ENCODE peak calls at places on chromosome 4, in seven cellular contexts. A, S, T, L, H, D and K are unnamed samples.

GRCh38 chr4:47065099-47065498 is 33.7 kb downstream of the GABRB1 start:
- DNase-seq in T (no peak), L (no peak), H (no peak), D (no peak), S (no peak), A (no peak), K (no peak)

GRCh38 chr4:188214861-188215260 is 75.6 kb downstream of the TRIML1 start:
- DNase-seq in L (no peak), T (no peak), D (no peak), H (no peak), S (peak; percentile 13), A (no peak), K (no peak)

GRCh38 chr4:30610361-30610760 is 109.8 kb upstream of the PCDH7 start:
- DNase-seq in S (no peak), L (no peak), T (no peak), D (no peak), A (no peak), H (no peak), K (no peak)

GRCh38 chr4:24924309-24924781 is 11.5 kb upstream of the CCDC149 start:
- DNase-seq in S (no peak), L (no peak), T (no peak), D (no peak), H (no peak), A (no peak), K (no peak)

GRCh38 chr4:176156656-176157055 is 38.7 kb downstream of the SPATA4 start:
- DNase-seq in D (no peak), S (no peak), L (no peak), H (no peak), T (no peak), A (no peak), K (no peak)

GRCh38 chr4:102735578-102735977 is 25.2 kb downstream of the MANBA start:
- DNase-seq in H (no peak), L (no peak), D (no peak), S (no peak), A (no peak), T (no peak), K (no peak)

GRCh38 chr4:149605601-149606378 is 209.9 kb downstream of the IQCM start:
- DNase-seq in T (no peak), H (no peak), S (no peak), L (no peak), A (no peak), D (no peak), K (no peak)

GRCh38 chr4:54152846-54153600 is 53.1 kb downstream of the GSX2 start:
- DNase-seq in H (no peak), S (no peak), T (no peak), L (no peak), D (no peak), A (no peak), K (no peak)

GRCh38 chr4:98939892-98940298 is 11.0 kb upstream of the EIF4E start:
- DNase-seq in D (peak; percentile 10), H (no peak), L (no peak), A (peak; percentile 8), S (peak; percentile 75), T (peak; percentile 64), K (no peak)

GRCh38 chr4:151407466-151408379 is 1.3 kb upstream of the FHIP1A start:
- DNase-seq in A (peak; percentile 58), T (peak; percentile 10), S (no peak), L (peak; percentile 73), H (peak; percentile 63), D (peak; percentile 14), K (peak; percentile 65)

GRCh38 chr4:87856816-87857215 is 24.0 kb downstream of the MEPE start:
- DNase-seq in D (no peak), S (no peak), T (no peak), H (no peak), A (no peak), L (no peak), K (no peak)

GRCh38 chr4:128061566-128062536 is 739 bp downstream of the LARP1B start:
- DNase-seq in D (peak; percentile 69), L (peak; percentile 80), A (peak; percentile 50), H (peak; percentile 79), T (peak; percentile 75), S (peak; percentile 43), K (peak; percentile 71)

GRCh38 chr4:13548059-13548983 is 4.0 kb upstream of the NKX3-2 start:
- DNase-seq in A (no peak), S (no peak), D (no peak), H (no peak), L (peak; percentile 31), T (peak; percentile 55), K (no peak)

GRCh38 chr4:138301536-138301935 is 59.4 kb upstream of the SLC7A11 start:
- DNase-seq in T (no peak), L (no peak), H (no peak), D (no peak), S (no peak), A (no peak), K (no peak)

DNA sequence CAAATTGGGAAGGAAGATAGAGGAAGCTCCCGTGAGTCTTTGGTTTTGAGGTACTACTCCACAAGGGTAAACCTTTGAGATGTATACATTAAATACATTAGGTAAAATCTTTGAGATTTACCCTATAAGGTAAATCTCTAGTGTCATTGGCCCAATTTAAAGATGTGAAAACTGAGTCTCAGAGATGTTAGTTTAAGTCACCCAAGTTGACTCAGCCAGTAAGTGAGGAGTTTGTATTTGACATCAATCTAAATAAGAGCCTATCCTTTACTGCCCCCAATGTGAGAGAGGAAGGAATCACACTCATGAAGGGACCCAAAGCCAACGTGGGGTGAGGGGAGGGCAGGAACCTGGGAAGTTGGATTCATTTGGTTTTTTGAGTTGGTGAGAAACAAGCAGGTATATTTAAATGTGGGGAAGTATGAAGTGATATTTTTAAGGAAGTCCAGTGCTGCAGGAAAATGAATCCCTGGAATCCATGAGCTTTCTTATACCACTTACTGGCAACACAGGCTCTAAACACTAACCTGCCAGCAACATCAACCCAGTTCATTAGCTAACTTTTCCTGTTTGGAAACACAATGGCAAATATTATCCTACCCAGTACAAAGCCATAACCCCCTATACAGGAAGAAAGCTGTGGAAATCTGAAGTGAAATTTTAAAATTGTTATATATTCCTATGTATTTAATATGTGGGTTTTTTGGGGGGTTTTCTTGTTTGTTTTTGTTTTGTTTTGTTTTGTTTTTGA is 55.3 kb downstream of the PALLD start:
- DNase-seq in T (peak; percentile 34), S (peak; percentile 59), L (no peak), H (no peak), D (no peak), A (no peak), K (peak; percentile 7)
- TF ChIP-seq CTCF in T (peak; percentile 44), S (peak; percentile 20), L (no peak), H (peak; percentile 8), D (no peak), A (no peak), K (peak; percentile 17)

GRCh38 chr4:100907465-100908454 is 389.9 kb upstream of the EMCN start:
- DNase-seq in A (no peak), T (no peak), D (no peak), H (no peak), S (no peak), L (no peak), K (no peak)
- TF ChIP-seq CTCF in A (peak; percentile 47), T (peak; percentile 38), D (no peak), H (peak; percentile 51), S (peak; percentile 29), L (peak; percentile 29), K (peak; percentile 45)

GRCh38 chr4:120856294-120856693 is 66.2 kb downstream of the PRDM5 start:
- DNase-seq in T (no peak), H (no peak), D (no peak), A (no peak), S (no peak), L (no peak), K (no peak)
- TF ChIP-seq CTCF in T (no peak), H (no peak), D (no peak), A (no peak), S (no peak), L (no peak), K (no peak)

DNA sequence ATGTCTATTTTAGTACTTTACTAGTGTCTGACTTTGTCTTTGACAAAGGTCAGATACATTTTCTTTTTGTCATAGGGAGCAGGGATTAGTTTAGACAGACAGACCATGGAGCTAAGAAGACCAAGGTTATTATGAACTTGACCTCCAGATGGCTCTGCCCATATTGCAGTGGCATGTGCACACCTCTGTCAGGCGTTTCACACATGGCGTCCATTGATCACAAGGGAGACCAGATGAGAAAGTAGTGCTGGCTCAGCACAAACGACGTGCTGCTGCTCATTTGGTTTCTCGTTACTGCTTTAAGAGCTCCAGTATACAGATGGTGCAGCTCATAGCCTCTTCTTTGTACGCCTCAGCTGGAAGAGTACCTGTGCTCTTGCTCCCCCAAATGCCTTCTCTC is 56.3 kb upstream of the HPSE start:
- DNase-seq in S (no peak), H (no peak), D (no peak), T (no peak), A (no peak), L (no peak), K (no peak)
- TF ChIP-seq CTCF in S (no peak), H (no peak), D (no peak), T (no peak), A (no peak), L (no peak), K (no peak)

DNA sequence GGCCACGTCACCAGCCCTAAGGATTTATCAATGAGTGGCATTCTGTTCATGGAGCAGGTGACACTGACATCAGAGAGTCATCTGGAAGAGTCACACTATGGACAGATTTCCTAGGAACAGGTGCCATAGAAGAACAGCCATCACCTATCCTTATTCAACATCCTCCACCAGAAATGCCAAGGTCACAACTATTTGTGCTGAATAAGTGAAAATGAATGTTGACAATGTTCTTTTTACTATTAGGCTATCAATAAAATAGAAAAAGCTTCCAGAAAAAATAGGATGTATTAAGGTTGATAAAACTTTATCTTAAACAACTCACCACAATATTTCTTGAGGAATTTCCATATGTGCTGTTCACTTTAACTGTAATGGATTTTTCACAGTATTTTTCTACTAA is 62.9 kb downstream of the HAUS3 start:
- DNase-seq in H (no peak), D (no peak), L (no peak), S (no peak), T (no peak), A (no peak), K (no peak)
- TF ChIP-seq CTCF in H (no peak), D (no peak), L (no peak), S (no peak), T (no peak), A (no peak), K (no peak)

GRCh38 chr4:73018595-73018994 is 50.9 kb downstream of the COX18 start:
- DNase-seq in L (no peak), T (peak; percentile 16), H (no peak), A (no peak), S (no peak), D (peak; percentile 22), K (no peak)

GRCh38 chr4:73019462-73020047 is 50.0 kb downstream of the COX18 start:
- DNase-seq in S (peak; percentile 23), T (peak; percentile 67), A (peak; percentile 11), H (no peak), D (peak; percentile 24), L (peak; percentile 39), K (peak; percentile 24)

GRCh38 chr4:73021634-73022033 is 47.9 kb downstream of the COX18 start:
- DNase-seq in D (no peak), L (peak; percentile 58), A (no peak), T (peak; percentile 64), H (no peak), S (peak; percentile 22), K (peak; percentile 8)
- TF ChIP-seq CTCF in D (no peak), L (peak; percentile 57), A (peak; percentile 21), T (peak; percentile 61), H (peak; percentile 43), S (peak; percentile 34), K (peak; percentile 22)

GRCh38 chr4:187174749-187175148 is 451.1 kb upstream of the FAT1 start:
- DNase-seq in L (no peak), H (no peak), D (no peak), T (no peak), S (no peak), A (no peak), K (no peak)
- TF ChIP-seq CTCF in L (no peak), H (no peak), D (no peak), T (no peak), S (no peak), A (no peak), K (no peak)